ENCODE peak calls at places on chromosome 15, in four cellular contexts. M, B, K and Q are unnamed samples.

GRCh38 chr15:86362556-86362955 is 282.9 kb downstream of the AGBL1 start:
- DNase-seq in M (no peak), B (no peak), K (no peak), Q (no peak)

GRCh38 chr15:50051811-50052419 is 67.1 kb downstream of the ATP8B4 start:
- DNase-seq in M (no peak), B (peak), K (peak), Q (peak)

GRCh38 chr15:68479406-68479805 is 47.4 kb upstream of the ITGA11 start:
- DNase-seq in M (no peak), B (no peak), K (peak), Q (no peak)

GRCh38 chr15:73225358-73226015 is 143.3 kb downstream of the HCN4 start:
- DNase-seq in M (peak), B (no peak), K (no peak), Q (no peak)

GRCh38 chr15:94203321-94203720 is 28.0 kb upstream of the MCTP2 start:
- DNase-seq in M (no peak), B (no peak), K (no peak), Q (no peak)

GRCh38 chr15:51226813-51227212 is 111.6 kb downstream of the CYP19A1 start:
- DNase-seq in M (no peak), B (no peak), K (no peak), Q (no peak)

GRCh38 chr15:32676095-32676643 is 34.7 kb downstream of the SCG5 start:
- DNase-seq in M (no peak), B (no peak), K (no peak), Q (no peak)

GRCh38 chr15:46091860-46092450 is 457.1 kb downstream of the SQOR start:
- DNase-seq in M (no peak), B (peak), K (no peak), Q (peak)

GRCh38 chr15:71548317-71548908 is 261.9 kb upstream of the NR2E3 start:
- DNase-seq in M (no peak), B (no peak), K (no peak), Q (no peak)

GRCh38 chr15:38555686-38556334 is 8.8 kb downstream of the RASGRP1 start:
- DNase-seq in M (no peak), B (no peak), K (peak), Q (no peak)

GRCh38 chr15:35000511-35000910 is 12.4 kb upstream of the ZNF770 start:
- DNase-seq in M (no peak), B (no peak), K (peak), Q (no peak)

GRCh38 chr15:57302640-57303257 is 73.6 kb upstream of the CGNL1 start:
- DNase-seq in M (no peak), B (no peak), K (no peak), Q (no peak)

GRCh38 chr15:71756574-71757352 is 53.6 kb upstream of the NR2E3 start:
- DNase-seq in M (no peak), B (no peak), K (no peak), Q (no peak)

GRCh38 chr15:30984542-30984941 is 6.9 kb downstream of the MTMR10 start:
- DNase-seq in M (no peak), B (no peak), K (no peak), Q (no peak)

GRCh38 chr15:52331490-52332240 is 36.1 kb upstream of the MYO5C start:
- DNase-seq in M (no peak), B (no peak), K (peak), Q (no peak)

GRCh38 chr15:43150171-43150929 is 17.0 kb downstream of the TMEM62 start:
- DNase-seq in M (no peak), B (no peak), K (peak), Q (no peak)

GRCh38 chr15:77392762-77393470 is 27.0 kb downstream of the PEAK1 start:
- DNase-seq in M (no peak), B (no peak), K (no peak), Q (no peak)

GRCh38 chr15:89018235-89018634 is 70.0 kb upstream of the ABHD2 start:
- DNase-seq in M (no peak), B (no peak), K (peak), Q (no peak)

GRCh38 chr15:93882133-93882532 is 349.2 kb upstream of the MCTP2 start:
- DNase-seq in M (no peak), B (no peak), K (no peak), Q (no peak)

DNA sequence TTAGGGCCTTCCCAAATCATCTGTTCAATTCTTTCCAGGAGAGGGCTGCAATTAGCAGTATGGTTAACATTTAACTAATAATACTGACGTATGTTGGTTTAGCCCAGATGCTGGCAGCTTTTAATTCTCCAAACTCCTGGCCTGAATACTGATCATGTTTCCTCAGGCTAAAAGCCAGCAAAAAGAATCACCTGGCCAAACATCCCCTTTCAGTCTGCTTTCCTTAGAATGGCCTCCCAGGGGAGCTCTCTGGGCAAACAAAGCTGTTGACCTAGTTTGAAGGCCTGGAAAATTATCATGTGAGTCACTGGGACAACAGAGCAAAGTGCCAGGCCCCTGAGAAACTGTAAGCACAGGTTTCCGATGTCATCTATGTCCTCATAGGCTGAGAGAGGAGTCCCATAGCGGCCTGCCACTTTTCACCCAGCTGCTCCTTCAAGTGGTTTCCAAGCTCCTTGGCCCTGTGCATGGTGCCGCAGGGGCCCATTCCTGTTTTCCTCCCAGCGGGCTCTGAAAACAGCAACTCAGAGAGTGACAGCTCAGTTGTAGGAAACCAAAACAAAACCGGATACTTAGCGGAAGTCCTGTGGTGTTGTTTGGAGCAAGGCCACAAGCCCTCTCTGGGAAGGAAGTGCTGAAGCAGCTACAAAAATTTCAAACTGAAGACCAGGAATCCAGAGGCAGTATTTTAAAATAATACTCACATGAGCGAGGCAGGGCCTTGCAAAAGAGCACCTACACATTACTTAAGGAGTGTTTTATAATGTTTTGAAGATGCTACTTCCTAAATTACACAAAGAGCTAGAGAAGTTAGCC is 36.5 kb upstream of the RAB11A start:
- DNase-seq in M (peak), B (peak), K (peak), Q (peak)
- H3K4me3 ChIP-seq in M (no peak), B (no peak), K (peak), Q (peak)

DNA sequence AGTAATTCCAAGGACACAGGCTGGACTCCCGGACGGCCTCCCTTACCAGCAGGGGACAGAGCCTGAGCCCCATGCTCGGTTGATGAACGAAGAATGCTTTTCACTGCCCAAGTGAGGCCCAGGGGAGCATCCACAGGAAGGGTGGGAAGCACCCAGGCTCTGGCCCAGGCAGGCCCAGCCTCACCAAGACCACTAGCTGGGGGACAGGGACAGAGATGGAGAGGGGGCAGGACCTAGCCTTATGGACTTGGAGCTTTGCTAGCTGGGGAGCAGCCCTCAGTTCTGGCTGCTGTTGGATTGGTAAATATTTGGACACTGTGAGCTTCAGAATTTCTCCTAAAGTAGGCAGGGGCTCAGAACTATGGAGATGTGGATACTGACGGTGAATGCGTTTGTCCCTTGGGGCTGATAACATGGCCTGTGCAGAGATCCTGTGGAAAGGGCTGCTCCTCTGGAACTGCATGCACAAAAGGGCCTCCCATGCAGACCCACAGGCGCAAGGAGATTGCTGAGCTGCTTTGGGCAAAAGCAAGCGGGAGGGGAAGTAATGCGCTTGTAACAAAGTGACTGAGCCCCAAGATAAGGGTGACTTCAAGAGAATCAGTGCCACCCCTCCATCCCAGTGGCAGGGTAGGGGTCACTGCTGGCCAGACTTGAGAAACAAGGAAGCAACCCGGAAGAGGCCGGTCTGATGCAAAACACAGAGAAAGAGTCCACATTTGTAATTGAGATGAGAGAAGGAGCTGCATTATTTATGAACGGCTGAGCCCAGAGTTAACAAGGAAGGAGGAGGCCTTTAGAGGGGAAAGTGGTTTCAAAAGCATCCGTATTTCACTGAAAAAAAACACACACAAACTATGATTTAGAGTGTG is 70.1 kb upstream of the MEF2A start:
- DNase-seq in M (no peak), B (no peak), K (peak), Q (no peak)
- H3K4me3 ChIP-seq in M (no peak), B (no peak), K (no peak), Q (no peak)

GRCh38 chr15:40764766-40765136 is 883 bp downstream of the GCHFR start:
- DNase-seq in M (no peak), B (no peak), K (no peak), Q (no peak)
- H3K4me3 ChIP-seq in M (no peak), B (no peak), K (no peak), Q (peak)

DNA sequence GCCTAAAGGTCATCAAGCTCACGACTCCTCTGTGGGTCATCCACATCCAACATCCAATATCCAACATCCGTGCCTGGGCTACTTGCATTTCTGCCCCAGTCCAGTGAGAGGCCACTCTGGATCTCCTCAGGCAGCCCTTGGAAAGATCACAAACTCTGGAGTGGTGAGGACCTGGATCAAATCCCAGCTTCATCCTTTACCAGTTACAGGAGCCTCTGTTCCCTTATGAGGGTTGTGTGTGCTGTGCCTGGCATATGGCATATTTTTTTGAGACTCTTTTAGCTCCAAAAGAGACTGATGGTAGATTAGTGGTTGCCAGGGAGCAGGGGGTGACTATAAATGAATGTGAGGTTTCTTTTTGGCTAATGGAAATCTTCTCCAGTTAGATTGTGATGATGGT is 136.7 kb upstream of the FOXB1 start:
- DNase-seq in M (no peak), B (no peak), K (no peak), Q (no peak)
- H3K4me3 ChIP-seq in M (no peak), B (no peak), K (no peak), Q (no peak)